ENCODE peak calls at places on chromosomes 13 and 19, in nine cellular contexts. G is body of pancreas; T is psoas muscle; R is thoracic aorta; I is lower lobe of right lung; N is CD8-positive, alpha-beta T cell; L is Peyer's patch; F is kidney; J is pancreas. S is an unnamed sample.
A peak's percentile ranks its signal among the peaks of the same experiment; 100 is the strongest.

GRCh38 chr13:65063753-65064152 is 2166.4 kb downstream of the PCDH9 start:
- DNase-seq in G (no peak), T (no peak), R (no peak), I (no peak), N (no peak), L (no peak), F (no peak), J (no peak), S (no peak)

GRCh38 chr19:29662604-29663404 is 2.5 kb upstream of the PLEKHF1 start:
- DNase-seq in G (peak; percentile 86), T (peak; percentile 80), R (peak; percentile 56), I (peak; percentile 22), N (no peak), L (no peak), F (peak; percentile 91), J (peak; percentile 79), S (no peak)

GRCh38 chr19:3114018-3114726 is 20.0 kb downstream of the GNA11 start:
- DNase-seq in G (no peak), T (no peak), R (no peak), I (no peak), N (peak; percentile 10), L (no peak), F (peak; percentile 71), J (no peak), S (no peak)

GRCh38 chr13:110307697-110308376 is 753 bp downstream of the COL4A2 start:
- DNase-seq in G (no peak), T (no peak), R (no peak), I (no peak), N (no peak), L (no peak), F (no peak), J (no peak), S (no peak)

GRCh38 chr19:36638862-36639510 is 27.7 kb downstream of the ZNF461 start:
- DNase-seq in G (no peak), T (no peak), R (no peak), I (no peak), N (no peak), L (no peak), F (no peak), J (no peak), S (no peak)

GRCh38 chr13:28558126-28558525 is 63.2 kb upstream of the FLT1 start:
- DNase-seq in G (no peak), T (no peak), R (no peak), I (no peak), N (no peak), L (no peak), F (no peak), J (no peak), S (no peak)

GRCh38 chr19:13045812-13046211 is 50.5 kb downstream of the NFIX start:
- DNase-seq in G (no peak), T (no peak), R (no peak), I (no peak), N (no peak), L (no peak), F (no peak), J (no peak), S (no peak)

GRCh38 chr19:20662421-20663105 is 1.2 kb upstream of the ZNF626 start:
- DNase-seq in G (no peak), T (peak; percentile 48), R (no peak), I (no peak), N (no peak), L (no peak), F (peak; percentile 80), J (peak; percentile 30), S (no peak)

GRCh38 chr13:79492313-79492798 is 11.4 kb downstream of the NDFIP2 start:
- DNase-seq in G (no peak), T (no peak), R (no peak), I (no peak), N (no peak), L (no peak), F (no peak), J (no peak), S (no peak)

GRCh38 chr13:26605845-26606244 is 48.4 kb downstream of the WASF3 start:
- DNase-seq in G (no peak), T (no peak), R (no peak), I (no peak), N (no peak), L (no peak), F (no peak), J (no peak), S (no peak)

GRCh38 chr19:42076375-42076944 is 494 bp downstream of the ZNF574 start:
- DNase-seq in G (no peak), T (peak; percentile 72), R (no peak), I (no peak), N (peak; percentile 52), L (no peak), F (no peak), J (peak; percentile 72), S (peak; percentile 74)

GRCh38 chr13:92657565-92657964 is 569.0 kb upstream of the GPC6 start:
- DNase-seq in G (no peak), T (no peak), R (no peak), I (no peak), N (no peak), L (no peak), F (no peak), J (no peak), S (no peak)

GRCh38 chr13:25657062-25657588 is 285.4 kb downstream of the ATP8A2 start:
- DNase-seq in G (no peak), T (no peak), R (no peak), I (no peak), N (no peak), L (no peak), F (no peak), J (no peak), S (no peak)

GRCh38 chr19:17739121-17739875 is 12.0 kb upstream of the FCHO1 start:
- DNase-seq in G (no peak), T (no peak), R (no peak), I (peak; percentile 70), N (no peak), L (no peak), F (no peak), J (no peak), S (peak; percentile 74)

GRCh38 chr13:75760182-75760981 is 124.3 kb downstream of the LMO7 start:
- DNase-seq in G (peak; percentile 72), T (peak; percentile 48), R (no peak), I (peak; percentile 61), N (no peak), L (peak; percentile 63), F (peak; percentile 33), J (peak; percentile 41), S (peak; percentile 56)

GRCh38 chr19:11031421-11032070 is 57.7 kb upstream of the LDLR start:
- DNase-seq in G (no peak), T (no peak), R (no peak), I (no peak), N (no peak), L (no peak), F (no peak), J (no peak), S (no peak)

GRCh38 chr19:48301886-48302599 is 23.3 kb upstream of the EMP3 start:
- DNase-seq in G (no peak), T (no peak), R (no peak), I (no peak), N (no peak), L (no peak), F (no peak), J (no peak), S (no peak)
- TF ChIP-seq CTCF in G (no peak), T (no peak), R (no peak), I (no peak), N (no peak), L (no peak), F (no peak), J (no peak), S (no peak)

GRCh38 chr19:51065221-51065960 is 499 bp upstream of the KLK13 start:
- DNase-seq in G (no peak), T (no peak), R (no peak), I (no peak), N (no peak), L (no peak), F (no peak), J (no peak), S (no peak)
- H3K4me3 ChIP-seq in G (no peak overlapping the region), T (no peak overlapping the region), R (no peak overlapping the region), I (peak overlapping the region; percentile 29), N (peak overlapping the region; percentile 39), L (no peak overlapping the region), F (no peak overlapping the region), J (no peak overlapping the region), S (no peak overlapping the region)

GRCh38 chr13:98976338-98976737 is 1.5 kb downstream of the DOCK9 start:
- DNase-seq in G (no peak), T (no peak), R (no peak), I (no peak), N (no peak), L (no peak), F (no peak), J (no peak), S (no peak)
- H3K4me1 ChIP-seq in G (peaks cover 25% of the 10 kb centered on the region), T (peaks cover 8% of the 10 kb centered on the region), R (peaks cover 28% of the 10 kb centered on the region), I (peaks cover 49% of the 10 kb centered on the region), N (peaks cover 48% of the 10 kb centered on the region), L (no peaks in the 10 kb centered on the region), F (no peaks in the 10 kb centered on the region), J (peaks cover 5% of the 10 kb centered on the region), S (peaks cover 18% of the 10 kb centered on the region)

GRCh38 chr13:55087085-55087484 is 2053.6 kb upstream of the PRR20A start:
- DNase-seq in G (no peak), T (no peak), R (no peak), I (no peak), N (no peak), L (no peak), F (no peak), J (no peak), S (no peak)
- TF ChIP-seq CTCF in G (no peak), T (no peak), R (no peak), I (no peak), N (no peak), L (no peak), F (no peak), J (no peak), S (no peak)

GRCh38 chr19:58261968-58262921 is 16.5 kb upstream of the ZNF8 start:
- DNase-seq in G (no peak), T (no peak), R (no peak), I (no peak), N (no peak), L (no peak), F (no peak), J (no peak), S (no peak)
- H3K4me3 ChIP-seq in G (no peak overlapping the region), T (no peak overlapping the region), R (no peak overlapping the region), I (no peak overlapping the region), N (peak overlapping the region; percentile 24), L (no peak overlapping the region), F (peak overlapping the region; percentile 35), J (no peak overlapping the region), S (no peak overlapping the region)

DNA sequence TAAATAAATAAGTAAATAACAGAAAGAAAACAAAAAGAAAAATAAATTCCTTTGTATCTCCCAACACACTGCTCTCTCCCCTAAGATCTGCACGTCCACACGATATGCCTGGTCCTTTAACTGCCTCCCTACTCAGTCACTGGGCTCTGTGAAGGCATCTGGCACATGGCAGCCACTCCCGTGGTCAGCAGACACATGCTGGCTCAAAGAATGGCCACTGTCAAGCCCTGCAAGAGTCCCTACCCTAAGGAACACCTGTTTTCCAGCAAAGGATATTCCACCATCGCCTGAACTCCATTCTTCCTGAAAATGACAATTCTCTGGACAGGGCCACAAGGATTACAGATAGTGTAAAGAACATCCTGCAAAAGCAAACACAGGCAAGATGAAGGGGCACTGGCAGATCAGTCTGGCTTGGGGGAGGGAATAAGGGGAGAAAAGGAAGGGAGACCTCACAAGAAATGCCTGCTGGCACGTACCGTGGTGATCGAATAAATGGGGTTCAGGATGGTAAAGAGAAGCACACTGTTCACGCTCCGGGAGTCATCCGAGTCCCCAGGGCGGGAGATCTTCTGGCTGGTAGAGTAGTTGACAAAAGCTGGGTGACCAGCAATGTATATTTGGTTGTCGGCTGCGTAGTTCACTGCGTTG is 4.3 kb downstream of the HNRNPL start:
- DNase-seq in G (no peak), T (peak; percentile 62), R (no peak), I (no peak), N (no peak), L (no peak), F (peak; percentile 16), J (peak; percentile 10), S (peak; percentile 14)
- H3K4me1 ChIP-seq in G (peaks cover 61% of the 10 kb centered on the region), T (peaks cover 73% of the 10 kb centered on the region), R (peaks cover 38% of the 10 kb centered on the region), I (peaks cover 53% of the 10 kb centered on the region), N (peaks cover 82% of the 10 kb centered on the region), L (peaks cover 29% of the 10 kb centered on the region), F (peaks cover 7% of the 10 kb centered on the region), J (peaks cover 21% of the 10 kb centered on the region), S (peaks cover 20% of the 10 kb centered on the region)